ENCODE peak calls at places on chromosomes 5 and 9, in ten cellular contexts. One of them, this sample, is unnamed. For H3K79me2 and H3K9me3, the result is how much of the 10 kb centered on the place peaks cover.

GRCh38 chr5:851553-851952 is 767 bp upstream of the ZDHHC11 start:
- DNase-seq in osteoblast: no peak
- DNase-seq in trophoblast cell: peak
- DNase-seq in hepatocyte: no peak
- DNase-seq in OCI-LY7: no peak
- DNase-seq in astrocyte: no peak
- DNase-seq in PC-3: no peak
- DNase-seq in fibroblast of lung: no peak
- DNase-seq in GM23248: no peak
- DNase-seq in neural progenitor cell: no peak
- DNase-seq in this sample: no peak

GRCh38 chr9:70580593-70581195 is 166.2 kb upstream of the KLF9 start:
- DNase-seq in osteoblast: no peak
- DNase-seq in trophoblast cell: no peak
- DNase-seq in hepatocyte: no peak
- DNase-seq in OCI-LY7: no peak
- DNase-seq in astrocyte: no peak
- DNase-seq in PC-3: no peak
- DNase-seq in fibroblast of lung: no peak
- DNase-seq in GM23248: no peak
- DNase-seq in neural progenitor cell: no peak
- DNase-seq in this sample: peak

GRCh38 chr5:115530426-115530825 is 14.1 kb downstream of the FEM1C start:
- DNase-seq in osteoblast: no peak
- DNase-seq in trophoblast cell: peak
- DNase-seq in hepatocyte: no peak
- DNase-seq in OCI-LY7: no peak
- DNase-seq in astrocyte: no peak
- DNase-seq in PC-3: no peak
- DNase-seq in fibroblast of lung: no peak
- DNase-seq in GM23248: peak
- DNase-seq in neural progenitor cell: no peak
- DNase-seq in this sample: peak

GRCh38 chr5:40988761-40989510 is 79.6 kb downstream of the C7 start:
- DNase-seq in osteoblast: no peak
- DNase-seq in trophoblast cell: peak
- DNase-seq in hepatocyte: no peak
- DNase-seq in OCI-LY7: no peak
- DNase-seq in astrocyte: no peak
- DNase-seq in PC-3: peak
- DNase-seq in fibroblast of lung: peak
- DNase-seq in GM23248: no peak
- DNase-seq in neural progenitor cell: no peak
- DNase-seq in this sample: peak

GRCh38 chr9:34988218-34989055 is 1.1 kb upstream of the DNAJB5 start:
- DNase-seq in osteoblast: no peak
- DNase-seq in trophoblast cell: no peak
- DNase-seq in hepatocyte: no peak
- DNase-seq in OCI-LY7: no peak
- DNase-seq in astrocyte: no peak
- DNase-seq in PC-3: no peak
- DNase-seq in fibroblast of lung: no peak
- DNase-seq in GM23248: peak
- DNase-seq in neural progenitor cell: peak
- DNase-seq in this sample: no peak

GRCh38 chr9:104009853-104010252 is 84.3 kb upstream of the SMC2 start:
- DNase-seq in osteoblast: no peak
- DNase-seq in trophoblast cell: no peak
- DNase-seq in hepatocyte: no peak
- DNase-seq in OCI-LY7: no peak
- DNase-seq in astrocyte: no peak
- DNase-seq in PC-3: no peak
- DNase-seq in fibroblast of lung: no peak
- DNase-seq in GM23248: no peak
- DNase-seq in neural progenitor cell: no peak
- DNase-seq in this sample: peak

GRCh38 chr9:73805111-73805510 is 653.4 kb downstream of the ANXA1 start:
- DNase-seq in osteoblast: no peak
- DNase-seq in trophoblast cell: peak
- DNase-seq in hepatocyte: no peak
- DNase-seq in OCI-LY7: no peak
- DNase-seq in astrocyte: peak
- DNase-seq in PC-3: no peak
- DNase-seq in fibroblast of lung: peak
- DNase-seq in GM23248: no peak
- DNase-seq in neural progenitor cell: no peak
- DNase-seq in this sample: no peak

GRCh38 chr9:127566351-127567001 is 45.6 kb upstream of the STXBP1 start:
- DNase-seq in osteoblast: peak
- DNase-seq in trophoblast cell: peak
- DNase-seq in hepatocyte: peak
- DNase-seq in OCI-LY7: no peak
- DNase-seq in astrocyte: no peak
- DNase-seq in PC-3: peak
- DNase-seq in fibroblast of lung: no peak
- DNase-seq in GM23248: peak
- DNase-seq in neural progenitor cell: no peak
- DNase-seq in this sample: peak

GRCh38 chr5:141605523-141606277 is 13.1 kb downstream of the DIAPH1 start:
- DNase-seq in osteoblast: peak
- DNase-seq in trophoblast cell: no peak
- DNase-seq in hepatocyte: no peak
- DNase-seq in OCI-LY7: peak
- DNase-seq in astrocyte: no peak
- DNase-seq in PC-3: no peak
- DNase-seq in fibroblast of lung: no peak
- DNase-seq in GM23248: no peak
- DNase-seq in neural progenitor cell: no peak
- DNase-seq in this sample: no peak

GRCh38 chr9:75369989-75370388 is 281.7 kb downstream of the OSTF1 start:
- DNase-seq in osteoblast: no peak
- DNase-seq in trophoblast cell: peak
- DNase-seq in hepatocyte: no peak
- DNase-seq in OCI-LY7: no peak
- DNase-seq in astrocyte: no peak
- DNase-seq in PC-3: no peak
- DNase-seq in fibroblast of lung: peak
- DNase-seq in GM23248: no peak
- DNase-seq in neural progenitor cell: no peak
- DNase-seq in this sample: no peak

GRCh38 chr9:108058137-108058779 is 568.7 kb upstream of the KLF4 start:
- DNase-seq in osteoblast: no peak
- DNase-seq in trophoblast cell: no peak
- DNase-seq in hepatocyte: no peak
- DNase-seq in OCI-LY7: no peak
- DNase-seq in astrocyte: no peak
- DNase-seq in PC-3: no peak
- DNase-seq in fibroblast of lung: no peak
- DNase-seq in GM23248: no peak
- DNase-seq in neural progenitor cell: peak
- DNase-seq in this sample: no peak

GRCh38 chr9:121260457-121261106 is 7.4 kb upstream of the GSN start:
- DNase-seq in osteoblast: no peak
- DNase-seq in trophoblast cell: no peak
- DNase-seq in hepatocyte: no peak
- DNase-seq in OCI-LY7: no peak
- DNase-seq in astrocyte: no peak
- DNase-seq in PC-3: no peak
- DNase-seq in fibroblast of lung: no peak
- DNase-seq in GM23248: no peak
- DNase-seq in neural progenitor cell: no peak
- DNase-seq in this sample: no peak

GRCh38 chr5:169762338-169763095 is 125.4 kb downstream of the DOCK2 start:
- DNase-seq in osteoblast: no peak
- DNase-seq in trophoblast cell: peak
- DNase-seq in hepatocyte: no peak
- DNase-seq in OCI-LY7: no peak
- DNase-seq in astrocyte: peak
- DNase-seq in PC-3: peak
- DNase-seq in fibroblast of lung: peak
- DNase-seq in GM23248: peak
- DNase-seq in neural progenitor cell: no peak
- DNase-seq in this sample: peak

GRCh38 chr9:110712955-110713354 is 44.4 kb downstream of the MUSK start:
- DNase-seq in osteoblast: no peak
- DNase-seq in trophoblast cell: no peak
- DNase-seq in hepatocyte: no peak
- DNase-seq in OCI-LY7: no peak
- DNase-seq in astrocyte: no peak
- DNase-seq in PC-3: peak
- DNase-seq in fibroblast of lung: no peak
- DNase-seq in GM23248: peak
- DNase-seq in neural progenitor cell: no peak
- DNase-seq in this sample: no peak

GRCh38 chr5:122077451-122078115 is 476 bp downstream of the LOX start:
- DNase-seq in osteoblast: peak
- DNase-seq in trophoblast cell: peak
- DNase-seq in hepatocyte: peak
- DNase-seq in OCI-LY7: no peak
- DNase-seq in astrocyte: no peak
- DNase-seq in PC-3: peak
- DNase-seq in fibroblast of lung: no peak
- DNase-seq in GM23248: peak
- DNase-seq in neural progenitor cell: peak
- DNase-seq in this sample: peak

GRCh38 chr9:37719526-37719925 is 34.1 kb upstream of the TRMT10B start:
- DNase-seq in osteoblast: no peak
- DNase-seq in trophoblast cell: no peak
- DNase-seq in hepatocyte: no peak
- DNase-seq in OCI-LY7: no peak
- DNase-seq in astrocyte: no peak
- DNase-seq in PC-3: no peak
- DNase-seq in fibroblast of lung: no peak
- DNase-seq in GM23248: no peak
- DNase-seq in neural progenitor cell: no peak
- DNase-seq in this sample: no peak

GRCh38 chr9:81759680-81760215 is 70.4 kb upstream of the TLE1 start:
- DNase-seq in osteoblast: peak
- DNase-seq in trophoblast cell: peak
- DNase-seq in hepatocyte: peak
- DNase-seq in OCI-LY7: no peak
- DNase-seq in astrocyte: peak
- DNase-seq in PC-3: peak
- DNase-seq in fibroblast of lung: peak
- DNase-seq in GM23248: peak
- DNase-seq in neural progenitor cell: no peak
- DNase-seq in this sample: peak

GRCh38 chr5:87899109-87900100 is 369.2 kb downstream of the TMEM161B start:
- DNase-seq in osteoblast: no peak
- DNase-seq in trophoblast cell: peak
- DNase-seq in hepatocyte: peak
- DNase-seq in OCI-LY7: peak
- DNase-seq in astrocyte: peak
- DNase-seq in PC-3: peak
- DNase-seq in fibroblast of lung: peak
- DNase-seq in GM23248: peak
- DNase-seq in neural progenitor cell: peak
- DNase-seq in this sample: no peak

GRCh38 chr5:149254506-149254905 is 17.2 kb upstream of the AFAP1L1 start:
- DNase-seq in osteoblast: no peak
- DNase-seq in trophoblast cell: no peak
- DNase-seq in hepatocyte: peak
- DNase-seq in OCI-LY7: no peak
- DNase-seq in astrocyte: no peak
- DNase-seq in PC-3: peak
- DNase-seq in fibroblast of lung: peak
- DNase-seq in GM23248: peak
- DNase-seq in neural progenitor cell: peak
- DNase-seq in this sample: no peak

GRCh38 chr9:18591261-18591660 is 117.3 kb downstream of the ADAMTSL1 start:
- DNase-seq in osteoblast: no peak
- DNase-seq in trophoblast cell: no peak
- DNase-seq in hepatocyte: no peak
- DNase-seq in OCI-LY7: no peak
- DNase-seq in astrocyte: no peak
- DNase-seq in PC-3: no peak
- DNase-seq in fibroblast of lung: no peak
- DNase-seq in GM23248: no peak
- DNase-seq in neural progenitor cell: no peak
- DNase-seq in this sample: no peak
- H3K79me2 ChIP-seq in osteoblast: half or more
- H3K79me2 ChIP-seq in trophoblast cell: under half
- H3K79me2 ChIP-seq in hepatocyte: under half
- H3K79me2 ChIP-seq in OCI-LY7: under half
- H3K79me2 ChIP-seq in astrocyte: half or more
- H3K79me2 ChIP-seq in PC-3: under half
- H3K79me2 ChIP-seq in fibroblast of lung: under half
- H3K79me2 ChIP-seq in GM23248: half or more
- H3K79me2 ChIP-seq in neural progenitor cell: under half
- H3K79me2 ChIP-seq in this sample: under half

DNA sequence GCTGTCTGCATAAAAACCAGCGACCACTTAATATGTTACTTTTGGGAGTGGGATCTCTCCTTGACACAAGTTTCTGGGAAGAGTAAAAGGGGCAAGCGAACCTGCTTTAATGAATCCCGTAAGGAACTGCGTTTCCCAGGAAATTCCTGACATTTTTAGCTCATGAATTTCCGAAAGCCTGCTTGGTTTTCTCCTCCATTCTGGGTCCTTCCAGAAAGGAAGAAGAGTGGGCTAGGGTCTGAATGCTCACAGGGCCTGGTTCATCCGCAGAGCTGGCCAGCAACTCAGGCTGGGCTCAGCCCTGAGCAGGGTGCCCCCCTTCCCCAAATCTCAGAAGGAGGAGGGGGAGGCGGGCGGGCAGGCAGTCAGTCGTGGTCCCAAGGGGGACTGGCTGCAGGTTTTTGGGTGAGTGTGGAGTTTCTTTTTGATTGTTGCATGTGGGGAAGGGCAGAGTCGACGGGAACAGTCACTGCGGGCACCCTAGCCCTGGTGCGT is 1.2 kb upstream of the PURA start:
- DNase-seq in osteoblast: peak
- DNase-seq in trophoblast cell: peak
- DNase-seq in hepatocyte: no peak
- DNase-seq in OCI-LY7: no peak
- DNase-seq in astrocyte: peak
- DNase-seq in PC-3: no peak
- DNase-seq in fibroblast of lung: peak
- DNase-seq in GM23248: peak
- DNase-seq in neural progenitor cell: peak
- DNase-seq in this sample: no peak
- H3K4me3 ChIP-seq in osteoblast: peak
- H3K4me3 ChIP-seq in trophoblast cell: peak
- H3K4me3 ChIP-seq in hepatocyte: peak
- H3K4me3 ChIP-seq in OCI-LY7: peak
- H3K4me3 ChIP-seq in astrocyte: peak
- H3K4me3 ChIP-seq in PC-3: peak
- H3K4me3 ChIP-seq in fibroblast of lung: peak
- H3K4me3 ChIP-seq in GM23248: peak
- H3K4me3 ChIP-seq in neural progenitor cell: peak
- H3K4me3 ChIP-seq in this sample: peak

GRCh38 chr5:106543330-106543729 is 1127.4 kb downstream of the EFNA5 start:
- DNase-seq in osteoblast: no peak
- DNase-seq in trophoblast cell: peak
- DNase-seq in hepatocyte: no peak
- DNase-seq in OCI-LY7: no peak
- DNase-seq in astrocyte: no peak
- DNase-seq in PC-3: no peak
- DNase-seq in fibroblast of lung: no peak
- DNase-seq in GM23248: no peak
- DNase-seq in neural progenitor cell: no peak
- DNase-seq in this sample: no peak
- H3K9me3 ChIP-seq in osteoblast: under half
- H3K9me3 ChIP-seq in trophoblast cell: under half
- H3K9me3 ChIP-seq in hepatocyte: under half
- H3K9me3 ChIP-seq in OCI-LY7: under half
- H3K9me3 ChIP-seq in astrocyte: under half
- H3K9me3 ChIP-seq in PC-3: under half
- H3K9me3 ChIP-seq in fibroblast of lung: under half
- H3K9me3 ChIP-seq in GM23248: under half
- H3K9me3 ChIP-seq in neural progenitor cell: under half
- H3K9me3 ChIP-seq in this sample: under half

GRCh38 chr5:133051547-133052316 is at the start of gene HSPA4:
- DNase-seq in osteoblast: peak
- DNase-seq in trophoblast cell: peak
- DNase-seq in hepatocyte: peak
- DNase-seq in OCI-LY7: peak
- DNase-seq in astrocyte: peak
- DNase-seq in PC-3: peak
- DNase-seq in fibroblast of lung: peak
- DNase-seq in GM23248: peak
- DNase-seq in neural progenitor cell: peak
- DNase-seq in this sample: peak
- H3K79me2 ChIP-seq in osteoblast: half or more
- H3K79me2 ChIP-seq in trophoblast cell: under half
- H3K79me2 ChIP-seq in hepatocyte: half or more
- H3K79me2 ChIP-seq in OCI-LY7: half or more
- H3K79me2 ChIP-seq in astrocyte: half or more
- H3K79me2 ChIP-seq in PC-3: half or more
- H3K79me2 ChIP-seq in fibroblast of lung: half or more
- H3K79me2 ChIP-seq in GM23248: half or more
- H3K79me2 ChIP-seq in neural progenitor cell: half or more
- H3K79me2 ChIP-seq in this sample: half or more